ENCODE peak calls at places on chromosomes 13 and 19, in ten cellular contexts. One of them, this sample, is unnamed.

GRCh38 chr19:46515879-46516350 is 20.2 kb upstream of the PNMA8B start:
- DNase-seq in A549: peak
- DNase-seq in testis: no peak
- DNase-seq in uterus: no peak
- DNase-seq in IMR-90: peak
- DNase-seq in heart left ventricle: no peak
- DNase-seq in H54: peak
- DNase-seq in K562: peak
- DNase-seq in lower leg skin: no peak
- DNase-seq in suprapubic skin: no peak
- DNase-seq in this sample: peak

GRCh38 chr13:41742917-41743552 is 217.9 kb downstream of the VWA8 start:
- DNase-seq in testis: no peak
- DNase-seq in lower leg skin: no peak
- DNase-seq in A549: no peak
- DNase-seq in suprapubic skin: no peak
- DNase-seq in uterus: no peak
- DNase-seq in K562: no peak
- DNase-seq in H54: no peak
- DNase-seq in heart left ventricle: no peak
- DNase-seq in IMR-90: no peak
- DNase-seq in this sample: no peak

GRCh38 chr19:21586341-21587116 is 81.1 kb downstream of the ZNF429 start:
- DNase-seq in A549: no peak
- DNase-seq in uterus: no peak
- DNase-seq in suprapubic skin: no peak
- DNase-seq in lower leg skin: no peak
- DNase-seq in testis: no peak
- DNase-seq in H54: no peak
- DNase-seq in IMR-90: no peak
- DNase-seq in heart left ventricle: peak
- DNase-seq in K562: no peak
- DNase-seq in this sample: peak

GRCh38 chr13:27792393-27793218 is at the start of gene GSX1:
- DNase-seq in testis: peak
- DNase-seq in IMR-90: peak
- DNase-seq in heart left ventricle: peak
- DNase-seq in H54: no peak
- DNase-seq in lower leg skin: no peak
- DNase-seq in K562: no peak
- DNase-seq in A549: peak
- DNase-seq in uterus: peak
- DNase-seq in suprapubic skin: no peak
- DNase-seq in this sample: peak

GRCh38 chr19:4391701-4392543 is 8.4 kb downstream of the SH3GL1 start:
- DNase-seq in H54: no peak
- DNase-seq in A549: no peak
- DNase-seq in lower leg skin: no peak
- DNase-seq in heart left ventricle: peak
- DNase-seq in suprapubic skin: no peak
- DNase-seq in testis: no peak
- DNase-seq in uterus: no peak
- DNase-seq in K562: no peak
- DNase-seq in IMR-90: peak
- DNase-seq in this sample: no peak

GRCh38 chr19:5967994-5968430 is 9.9 kb downstream of the RANBP3 start:
- DNase-seq in lower leg skin: no peak
- DNase-seq in H54: peak
- DNase-seq in testis: peak
- DNase-seq in suprapubic skin: no peak
- DNase-seq in heart left ventricle: no peak
- DNase-seq in A549: peak
- DNase-seq in IMR-90: peak
- DNase-seq in uterus: no peak
- DNase-seq in K562: peak
- DNase-seq in this sample: peak

GRCh38 chr13:76148926-76149325 is 512.8 kb downstream of the LMO7 start:
- DNase-seq in heart left ventricle: no peak
- DNase-seq in testis: no peak
- DNase-seq in lower leg skin: no peak
- DNase-seq in uterus: no peak
- DNase-seq in H54: no peak
- DNase-seq in suprapubic skin: no peak
- DNase-seq in IMR-90: peak
- DNase-seq in A549: no peak
- DNase-seq in K562: no peak
- DNase-seq in this sample: no peak

GRCh38 chr13:95784891-95785290 is 108.0 kb downstream of the DNAJC3 start:
- DNase-seq in lower leg skin: no peak
- DNase-seq in testis: no peak
- DNase-seq in K562: no peak
- DNase-seq in IMR-90: peak
- DNase-seq in uterus: no peak
- DNase-seq in heart left ventricle: no peak
- DNase-seq in A549: no peak
- DNase-seq in H54: no peak
- DNase-seq in suprapubic skin: no peak
- DNase-seq in this sample: no peak

GRCh38 chr13:81018936-81019335 is 678.0 kb upstream of the SPRY2 start:
- DNase-seq in A549: no peak
- DNase-seq in H54: no peak
- DNase-seq in heart left ventricle: no peak
- DNase-seq in uterus: no peak
- DNase-seq in IMR-90: no peak
- DNase-seq in K562: no peak
- DNase-seq in testis: no peak
- DNase-seq in lower leg skin: no peak
- DNase-seq in suprapubic skin: no peak
- DNase-seq in this sample: no peak

GRCh38 chr13:28410096-28410495 is 84.8 kb downstream of the FLT1 start:
- DNase-seq in suprapubic skin: no peak
- DNase-seq in heart left ventricle: no peak
- DNase-seq in K562: peak
- DNase-seq in uterus: no peak
- DNase-seq in H54: no peak
- DNase-seq in lower leg skin: no peak
- DNase-seq in IMR-90: no peak
- DNase-seq in testis: no peak
- DNase-seq in A549: no peak
- DNase-seq in this sample: peak

GRCh38 chr13:112931028-112931934 is 37.7 kb upstream of the MCF2L start:
- DNase-seq in testis: no peak
- DNase-seq in H54: peak
- DNase-seq in K562: peak
- DNase-seq in suprapubic skin: no peak
- DNase-seq in A549: peak
- DNase-seq in heart left ventricle: no peak
- DNase-seq in lower leg skin: peak
- DNase-seq in IMR-90: peak
- DNase-seq in uterus: no peak
- DNase-seq in this sample: no peak

GRCh38 chr13:57631607-57632275 is at the start of gene PCDH17:
- DNase-seq in uterus: no peak
- DNase-seq in IMR-90: no peak
- DNase-seq in lower leg skin: no peak
- DNase-seq in K562: no peak
- DNase-seq in suprapubic skin: no peak
- DNase-seq in H54: no peak
- DNase-seq in heart left ventricle: peak
- DNase-seq in testis: peak
- DNase-seq in A549: no peak
- DNase-seq in this sample: peak

GRCh38 chr13:57630661-57631606 is 610 bp upstream of the PCDH17 start:
- DNase-seq in A549: no peak
- DNase-seq in lower leg skin: no peak
- DNase-seq in suprapubic skin: no peak
- DNase-seq in heart left ventricle: no peak
- DNase-seq in H54: no peak
- DNase-seq in testis: no peak
- DNase-seq in IMR-90: no peak
- DNase-seq in uterus: no peak
- DNase-seq in K562: no peak
- DNase-seq in this sample: no peak

GRCh38 chr13:57629391-57629804 is 2.1 kb upstream of the PCDH17 start:
- DNase-seq in H54: no peak
- DNase-seq in uterus: no peak
- DNase-seq in testis: peak
- DNase-seq in A549: no peak
- DNase-seq in heart left ventricle: peak
- DNase-seq in K562: no peak
- DNase-seq in IMR-90: no peak
- DNase-seq in suprapubic skin: no peak
- DNase-seq in lower leg skin: no peak
- DNase-seq in this sample: no peak

GRCh38 chr13:57627663-57628062 is 3.9 kb upstream of the PCDH17 start:
- DNase-seq in IMR-90: peak
- DNase-seq in lower leg skin: no peak
- DNase-seq in suprapubic skin: no peak
- DNase-seq in uterus: no peak
- DNase-seq in K562: peak
- DNase-seq in H54: no peak
- DNase-seq in heart left ventricle: no peak
- DNase-seq in A549: peak
- DNase-seq in testis: no peak
- DNase-seq in this sample: peak

GRCh38 chr13:57629821-57630235 is 1.7 kb upstream of the PCDH17 start:
- DNase-seq in H54: no peak
- DNase-seq in IMR-90: peak
- DNase-seq in lower leg skin: peak
- DNase-seq in suprapubic skin: peak
- DNase-seq in K562: peak
- DNase-seq in heart left ventricle: peak
- DNase-seq in A549: peak
- DNase-seq in uterus: peak
- DNase-seq in testis: peak
- DNase-seq in this sample: peak
- TF ChIP-seq POLR2A in H54: no peak
- TF ChIP-seq POLR2A in IMR-90: peak
- TF ChIP-seq POLR2A in lower leg skin: no peak
- TF ChIP-seq POLR2A in suprapubic skin: peak
- TF ChIP-seq POLR2A in K562: no peak
- TF ChIP-seq POLR2A in heart left ventricle: peak
- TF ChIP-seq POLR2A in A549: no peak
- TF ChIP-seq POLR2A in uterus: peak
- TF ChIP-seq POLR2A in testis: no peak
- TF ChIP-seq POLR2A in this sample: no peak

GRCh38 chr19:1082928-1083816 is 12.0 kb downstream of the POLR2E start:
- DNase-seq in H54: no peak
- DNase-seq in IMR-90: no peak
- DNase-seq in uterus: no peak
- DNase-seq in suprapubic skin: no peak
- DNase-seq in A549: no peak
- DNase-seq in lower leg skin: no peak
- DNase-seq in testis: no peak
- DNase-seq in heart left ventricle: no peak
- DNase-seq in K562: no peak
- DNase-seq in this sample: no peak
- TF ChIP-seq POLR2A in H54: no peak
- TF ChIP-seq POLR2A in IMR-90: peak
- TF ChIP-seq POLR2A in uterus: no peak
- TF ChIP-seq POLR2A in suprapubic skin: no peak
- TF ChIP-seq POLR2A in A549: no peak
- TF ChIP-seq POLR2A in lower leg skin: no peak
- TF ChIP-seq POLR2A in testis: no peak
- TF ChIP-seq POLR2A in heart left ventricle: no peak
- TF ChIP-seq POLR2A in K562: no peak
- TF ChIP-seq POLR2A in this sample: no peak

GRCh38 chr19:10501971-10502523 is 1.1 kb downstream of the KEAP1 start:
- DNase-seq in IMR-90: peak
- DNase-seq in testis: peak
- DNase-seq in lower leg skin: peak
- DNase-seq in uterus: peak
- DNase-seq in K562: peak
- DNase-seq in H54: peak
- DNase-seq in suprapubic skin: peak
- DNase-seq in A549: peak
- DNase-seq in heart left ventricle: peak
- DNase-seq in this sample: peak
- TF ChIP-seq POLR2A in IMR-90: no peak
- TF ChIP-seq POLR2A in testis: no peak
- TF ChIP-seq POLR2A in lower leg skin: no peak
- TF ChIP-seq POLR2A in uterus: no peak
- TF ChIP-seq POLR2A in K562: no peak
- TF ChIP-seq POLR2A in H54: peak
- TF ChIP-seq POLR2A in suprapubic skin: no peak
- TF ChIP-seq POLR2A in A549: no peak
- TF ChIP-seq POLR2A in heart left ventricle: no peak
- TF ChIP-seq POLR2A in this sample: no peak

GRCh38 chr19:2511991-2512390 is 36.1 kb downstream of the GADD45B start:
- DNase-seq in H54: no peak
- DNase-seq in K562: no peak
- DNase-seq in IMR-90: no peak
- DNase-seq in A549: no peak
- DNase-seq in lower leg skin: no peak
- DNase-seq in testis: no peak
- DNase-seq in heart left ventricle: no peak
- DNase-seq in suprapubic skin: no peak
- DNase-seq in uterus: no peak
- DNase-seq in this sample: no peak

GRCh38 chr19:2514981-2515518 is 39.1 kb downstream of the GADD45B start:
- DNase-seq in lower leg skin: no peak
- DNase-seq in uterus: no peak
- DNase-seq in testis: no peak
- DNase-seq in suprapubic skin: no peak
- DNase-seq in A549: no peak
- DNase-seq in H54: no peak
- DNase-seq in K562: no peak
- DNase-seq in heart left ventricle: no peak
- DNase-seq in IMR-90: no peak
- DNase-seq in this sample: no peak

GRCh38 chr19:2509096-2509495 is 33.2 kb downstream of the GADD45B start:
- DNase-seq in A549: no peak
- DNase-seq in heart left ventricle: no peak
- DNase-seq in uterus: no peak
- DNase-seq in H54: no peak
- DNase-seq in lower leg skin: no peak
- DNase-seq in IMR-90: no peak
- DNase-seq in testis: no peak
- DNase-seq in K562: no peak
- DNase-seq in suprapubic skin: no peak
- DNase-seq in this sample: no peak

GRCh38 chr19:2512523-2513431 is 36.9 kb downstream of the GADD45B start:
- DNase-seq in testis: no peak
- DNase-seq in H54: no peak
- DNase-seq in suprapubic skin: no peak
- DNase-seq in A549: no peak
- DNase-seq in lower leg skin: no peak
- DNase-seq in heart left ventricle: no peak
- DNase-seq in K562: no peak
- DNase-seq in uterus: no peak
- DNase-seq in IMR-90: no peak
- DNase-seq in this sample: no peak

DNA sequence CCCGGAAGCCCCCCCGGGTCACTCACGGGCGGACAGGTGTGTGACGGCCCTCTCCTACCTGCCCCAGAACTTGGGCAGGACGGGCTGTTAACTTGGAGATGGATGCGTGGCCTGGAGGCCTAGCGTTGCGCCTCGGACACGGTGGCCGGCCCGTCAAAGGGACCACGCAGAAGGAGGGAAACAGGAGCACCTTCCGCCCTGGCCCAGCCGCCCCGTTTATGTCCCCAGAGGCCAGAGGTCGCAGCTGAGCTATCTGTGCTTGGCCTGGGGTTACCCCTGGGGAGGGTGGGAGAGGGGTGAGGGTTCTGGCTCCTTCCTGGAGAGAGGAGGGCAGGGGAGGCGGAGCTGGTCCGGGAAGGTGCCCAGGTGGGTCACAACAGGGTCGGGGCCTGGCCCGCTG is 35.6 kb downstream of the GADD45B start:
- DNase-seq in K562: no peak
- DNase-seq in A549: no peak
- DNase-seq in IMR-90: no peak
- DNase-seq in uterus: no peak
- DNase-seq in lower leg skin: no peak
- DNase-seq in testis: no peak
- DNase-seq in heart left ventricle: no peak
- DNase-seq in H54: no peak
- DNase-seq in suprapubic skin: no peak
- DNase-seq in this sample: no peak
- TF ChIP-seq POLR2A in K562: no peak
- TF ChIP-seq POLR2A in A549: no peak
- TF ChIP-seq POLR2A in IMR-90: no peak
- TF ChIP-seq POLR2A in uterus: no peak
- TF ChIP-seq POLR2A in lower leg skin: no peak
- TF ChIP-seq POLR2A in testis: no peak
- TF ChIP-seq POLR2A in heart left ventricle: no peak
- TF ChIP-seq POLR2A in H54: no peak
- TF ChIP-seq POLR2A in suprapubic skin: no peak
- TF ChIP-seq POLR2A in this sample: no peak

This sample was measured in erythroblast.